ENCODE peak calls at places on chromosomes 16 and 17, in seven cellular contexts. O is body of pancreas; K is Peyer's patch; N is effector memory CD4-positive, alpha-beta T cell; Y is thoracic aorta; F is thyroid gland; T is right cardiac atrium. V is an unnamed sample.

GRCh38 chr16:56682703-56683397 is 580 bp downstream of the MT1X start:
- DNase-seq in K (no peak), Y (no peak), T (no peak), O (peak), F (no peak), N (no peak), V (no peak)

GRCh38 chr16:67542464-67542863 is 13.8 kb downstream of the RIPOR1 start:
- DNase-seq in T (peak), N (peak), F (peak), K (no peak), Y (no peak), O (no peak), V (no peak)

GRCh38 chr17:77884019-77884418 is 74.5 kb upstream of the TNRC6C start:
- DNase-seq in K (no peak), F (no peak), T (peak), Y (no peak), O (no peak), N (no peak), V (no peak)

GRCh38 chr16:85616608-85617311 is 3.6 kb downstream of the GSE1 start:
- DNase-seq in T (peak), F (no peak), Y (no peak), K (peak), N (no peak), O (peak), V (peak)

GRCh38 chr16:84919267-84919666 is 92.1 kb downstream of the ZDHHC7 start:
- DNase-seq in T (no peak), Y (no peak), N (no peak), F (no peak), K (no peak), O (no peak), V (no peak)

GRCh38 chr16:48137822-48138221 is 18.0 kb downstream of the ABCC12 start:
- DNase-seq in Y (no peak), T (no peak), N (no peak), O (no peak), K (no peak), F (no peak), V (no peak)

GRCh38 chr17:41334385-41334784 is 16.2 kb downstream of the KRT33A start:
- DNase-seq in K (no peak), N (no peak), Y (no peak), O (no peak), T (no peak), F (no peak), V (no peak)

GRCh38 chr17:80501739-80502577 is 25.6 kb upstream of the NPTX1 start:
- DNase-seq in N (no peak), O (no peak), K (no peak), F (no peak), T (no peak), Y (no peak), V (no peak)

GRCh38 chr16:69823831-69824563 is 61.9 kb downstream of the WWP2 start:
- DNase-seq in K (no peak), N (no peak), T (peak), O (peak), F (peak), Y (no peak), V (no peak)

GRCh38 chr17:12231027-12231682 is 210.5 kb downstream of the MAP2K4 start:
- DNase-seq in K (no peak), N (no peak), F (no peak), O (no peak), Y (peak), T (no peak), V (no peak)

GRCh38 chr16:9016824-9017223 is 53.1 kb upstream of the USP7 start:
- DNase-seq in N (no peak), K (no peak), O (no peak), F (no peak), Y (no peak), T (no peak), V (no peak)

GRCh38 chr17:44004077-44004760 is at the start of gene NAGS:
- DNase-seq in F (peak), K (peak), Y (no peak), O (no peak), T (peak), N (no peak), V (no peak)

GRCh38 chr16:57614546-57615343 is 13.7 kb upstream of the ADGRG1 start:
- DNase-seq in N (no peak), O (peak), F (no peak), T (peak), K (peak), Y (no peak), V (no peak)

GRCh38 chr17:37176683-37177082 is 199.1 kb upstream of the C17orf78 start:
- DNase-seq in F (no peak), O (no peak), T (no peak), K (no peak), Y (no peak), N (no peak), V (no peak)

GRCh38 chr16:72480926-72481325 is 309.0 kb upstream of the PMFBP1 start:
- DNase-seq in T (no peak), F (no peak), N (no peak), O (no peak), Y (no peak), K (no peak), V (no peak)

GRCh38 chr16:2779978-2780898 is 3.2 kb upstream of the ELOB start:
- DNase-seq in T (no peak), N (no peak), O (no peak), K (peak), F (no peak), Y (no peak), V (no peak)

GRCh38 chr17:20174588-20175265 is 165.6 kb downstream of the SPECC1 start:
- DNase-seq in K (no peak), N (no peak), F (no peak), T (no peak), Y (no peak), O (no peak), V (no peak)

GRCh38 chr16:67040906-67041305 is 12.0 kb downstream of the CBFB start:
- DNase-seq in N (no peak), F (no peak), O (no peak), K (no peak), Y (no peak), T (no peak), V (no peak)

GRCh38 chr16:88060524-88061219 is 109.4 kb downstream of the BANP start:
- DNase-seq in K (no peak), O (no peak), N (no peak), F (no peak), T (no peak), Y (no peak), V (no peak)

GRCh38 chr17:45284176-45285140 is 22.6 kb upstream of the SPATA32 start:
- DNase-seq in T (peak), F (no peak), Y (no peak), N (no peak), O (no peak), K (no peak), V (peak)

GRCh38 chr16:23948949-23949392 is 113.2 kb downstream of the PRKCB start:
- DNase-seq in O (no peak), T (no peak), K (no peak), F (no peak), Y (no peak), N (peak), V (no peak)

GRCh38 chr17:37066322-37066905 is 117.7 kb downstream of the AATF start:
- DNase-seq in T (no peak), K (no peak), N (no peak), F (no peak), Y (no peak), O (no peak), V (no peak)

GRCh38 chr17:38449364-38449763 is 21.1 kb downstream of the ARHGAP23 start:
- DNase-seq in Y (no peak), F (no peak), T (no peak), K (no peak), O (no peak), N (no peak), V (peak)

DNA sequence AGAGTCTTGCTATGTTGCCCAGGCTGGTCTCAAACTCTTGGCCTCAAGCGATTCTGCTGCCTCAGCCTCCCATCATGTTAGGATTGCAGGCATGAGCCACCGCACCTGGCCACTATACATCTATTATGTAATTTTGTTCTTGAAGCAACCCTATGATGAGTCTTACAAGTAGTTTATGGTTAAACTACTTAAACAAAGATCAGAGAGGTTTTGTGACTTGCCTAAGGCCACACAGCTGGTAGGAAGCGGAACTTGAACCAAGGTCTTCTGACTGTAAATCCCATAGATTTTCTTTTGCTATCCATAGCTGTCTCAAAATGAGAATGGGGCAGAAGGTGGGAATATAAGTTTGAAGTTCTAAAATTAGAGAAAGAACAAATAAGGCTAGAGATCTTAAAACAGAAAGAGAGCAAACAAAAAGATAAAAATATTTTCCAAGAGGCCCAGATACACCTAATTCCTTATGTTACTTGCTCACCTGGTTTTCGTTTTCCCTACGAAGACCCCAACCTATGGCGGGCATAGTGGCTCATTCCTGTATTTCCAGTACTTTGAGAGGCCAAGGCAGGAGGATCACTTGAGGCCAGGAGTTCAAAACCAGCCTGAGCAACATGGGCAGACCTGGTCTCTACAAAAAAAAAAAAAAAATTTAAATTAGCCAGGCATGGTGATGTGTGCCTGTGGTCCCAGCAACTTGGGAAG is 32.4 kb downstream of the VWA3A start:
- DNase-seq in K (no peak), T (no peak), F (no peak), O (no peak), N (no peak), Y (no peak), V (no peak)
- H3K27ac ChIP-seq in K (no peak), T (no peak), F (no peak), O (no peak), N (no peak), Y (no peak), V (no peak)

GRCh38 chr17:69047368-69048263 is 13.1 kb downstream of the ABCA9 start:
- DNase-seq in T (peak), O (peak), N (no peak), K (peak), F (no peak), Y (no peak), V (no peak)
- H3K27ac ChIP-seq in T (peak), O (peak), N (no peak), K (peak), F (no peak), Y (no peak), V (no peak)

GRCh38 chr17:81901167-81902022 is 643 bp upstream of the NPB start:
- DNase-seq in K (peak), T (no peak), N (no peak), F (no peak), Y (no peak), O (no peak), V (no peak)
- H3K27ac ChIP-seq in K (no peak), T (no peak), N (no peak), F (no peak), Y (no peak), O (no peak), V (no peak)

GRCh38 chr17:59757881-59758385 is 50.5 kb downstream of the VMP1 start:
- DNase-seq in N (no peak), F (no peak), Y (no peak), T (no peak), K (no peak), O (no peak), V (no peak)

GRCh38 chr17:59756236-59756818 is 48.9 kb downstream of the VMP1 start:
- DNase-seq in O (no peak), N (no peak), K (no peak), Y (no peak), T (no peak), F (no peak), V (no peak)

GRCh38 chr17:59754547-59754946 is 47.1 kb downstream of the VMP1 start:
- DNase-seq in K (no peak), F (no peak), T (no peak), Y (no peak), O (no peak), N (no peak), V (no peak)

GRCh38 chr17:59760164-59760563 is 52.7 kb downstream of the VMP1 start:
- DNase-seq in O (no peak), N (no peak), Y (no peak), F (no peak), T (no peak), K (no peak), V (no peak)

GRCh38 chr17:59757043-59757824 is 49.8 kb downstream of the VMP1 start:
- DNase-seq in O (no peak), N (no peak), K (no peak), T (no peak), Y (no peak), F (no peak), V (no peak)
- H3K27ac ChIP-seq in O (peak), N (no peak), K (peak), T (no peak), Y (peak), F (peak), V (peak)

DNA sequence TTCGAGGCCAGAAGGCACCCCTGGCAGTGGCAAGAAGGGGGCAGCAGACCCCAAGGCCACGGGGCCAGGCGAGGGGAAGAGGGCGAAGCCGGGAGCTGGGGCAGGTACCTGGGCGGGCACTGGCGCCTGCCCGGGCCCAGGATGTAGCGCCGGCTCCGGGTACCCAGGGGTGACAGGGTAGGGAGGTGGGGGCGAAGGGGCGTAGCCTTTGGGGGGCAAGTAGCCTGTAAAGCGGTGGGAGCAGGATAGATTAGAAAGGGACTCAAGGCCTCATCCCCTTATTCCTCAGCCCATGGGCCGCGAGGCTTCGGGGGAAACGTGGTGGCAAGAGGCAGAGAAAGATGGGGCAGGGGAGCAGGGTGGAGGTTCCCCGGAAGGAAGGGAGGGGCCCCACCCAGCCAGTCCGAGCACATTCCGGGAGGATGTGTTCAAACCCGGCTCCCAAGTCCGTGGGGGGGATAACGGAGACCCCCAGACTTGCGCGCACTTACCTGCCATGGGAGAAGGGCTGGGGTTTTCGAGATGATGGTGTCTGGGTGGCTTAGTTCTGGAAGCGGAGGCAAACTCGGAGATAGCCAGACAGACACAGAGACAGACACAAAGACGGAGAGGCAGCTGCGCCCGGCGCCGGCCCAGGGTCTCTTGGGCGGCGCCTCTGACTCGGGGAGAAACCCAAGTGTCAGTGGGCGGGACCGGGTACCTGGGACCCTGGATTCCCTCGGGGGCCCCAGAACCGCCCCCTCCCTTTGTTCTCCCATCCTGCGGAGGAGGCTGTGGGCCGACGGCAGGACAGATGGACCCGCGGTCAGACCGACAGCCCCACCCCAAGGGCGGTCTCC is 493 bp downstream of the PLSCR3 start:
- DNase-seq in N (peak), T (peak), K (peak), F (peak), Y (no peak), O (no peak), V (no peak)
- H3K27ac ChIP-seq in N (peak), T (peak), K (peak), F (peak), Y (peak), O (peak), V (peak)

DNA sequence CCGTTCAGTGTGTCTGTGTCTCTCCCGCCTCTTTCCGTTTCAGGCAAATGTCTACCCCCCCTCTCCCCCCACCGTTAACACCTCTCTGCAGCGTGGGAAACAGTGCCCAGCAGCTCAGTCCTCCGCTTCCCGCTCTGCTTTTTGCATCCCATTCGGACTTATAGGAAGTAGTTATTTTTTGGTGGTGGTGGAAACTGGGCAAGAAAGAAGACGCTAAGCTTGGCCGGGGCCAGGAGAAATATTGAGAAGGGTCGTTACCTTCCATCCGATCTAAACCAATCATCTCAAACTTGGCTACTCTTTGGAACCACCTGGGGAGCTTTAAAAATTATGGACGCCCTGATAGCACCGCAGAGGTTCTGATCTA is 504 bp upstream of the HLF start:
- DNase-seq in O (no peak), N (no peak), T (no peak), F (peak), Y (no peak), K (peak), V (no peak)
- H3K27ac ChIP-seq in O (no peak), N (no peak), T (no peak), F (no peak), Y (no peak), K (no peak), V (no peak)

DNA sequence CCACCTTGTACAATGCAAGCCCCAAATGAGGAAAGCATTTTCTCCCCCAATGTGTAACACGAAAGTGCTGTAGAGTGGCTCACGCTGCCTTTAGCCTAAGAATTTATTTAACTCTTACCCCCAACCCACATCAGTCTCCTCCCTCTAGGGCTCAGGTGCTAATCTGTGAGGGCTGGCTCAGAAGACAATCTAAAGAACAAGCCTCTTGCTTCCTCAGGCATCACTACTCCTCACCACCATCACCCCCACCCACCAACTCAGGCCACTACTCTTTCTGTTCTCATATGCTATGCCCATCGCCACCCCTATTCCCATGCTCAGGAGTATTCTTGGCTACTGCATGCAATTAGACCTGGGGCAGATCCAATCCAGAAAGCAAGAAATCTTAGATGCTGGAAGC is 3.9 kb upstream of the CCL2 start:
- DNase-seq in O (no peak), K (no peak), F (no peak), T (no peak), Y (no peak), N (no peak), V (no peak)
- H3K27ac ChIP-seq in O (peak), K (peak), F (peak), T (peak), Y (peak), N (no peak), V (no peak)

DNA sequence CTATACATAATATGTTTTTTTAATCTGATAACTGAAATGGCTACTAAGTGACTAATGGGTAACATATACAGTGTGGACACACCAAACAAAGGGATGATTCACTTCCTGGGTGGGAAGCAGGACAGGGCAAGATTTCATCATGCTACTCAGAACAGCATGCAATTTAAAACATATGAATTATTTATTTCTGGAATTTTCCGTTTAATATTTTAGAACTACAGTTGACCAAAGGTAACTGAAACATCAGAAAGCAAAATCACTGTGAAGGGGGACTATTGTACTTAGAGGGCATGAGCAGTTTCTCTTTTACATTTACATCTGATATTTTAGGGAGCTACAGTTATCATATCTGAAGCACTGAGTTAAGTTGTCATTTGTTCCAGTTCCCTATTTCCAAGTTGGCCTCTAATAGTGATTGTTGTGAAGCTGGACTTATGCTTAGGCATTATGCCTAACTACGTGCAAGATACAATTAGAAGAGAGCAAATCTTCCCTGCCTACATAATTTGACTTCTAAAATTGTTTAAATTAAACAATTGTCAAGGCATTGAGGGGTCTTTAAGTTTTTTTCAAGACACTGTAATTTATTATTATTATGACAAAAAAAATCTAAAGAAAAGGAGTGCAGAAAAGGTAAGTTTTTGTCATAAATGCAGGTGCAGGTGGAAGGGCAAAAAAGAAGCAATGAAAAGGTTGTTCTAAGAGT is 34.3 kb upstream of the ABCA6 start:
- DNase-seq in T (no peak), K (no peak), Y (no peak), O (no peak), F (no peak), N (no peak), V (no peak)
- H3K27ac ChIP-seq in T (no peak), K (no peak), Y (no peak), O (peak), F (no peak), N (no peak), V (no peak)

V was measured in prostate gland.